ENCODE peak calls at places on chromosomes 16 and 17, in nine cellular contexts. O is esophagus squamous epithelium, C is body of pancreas, H is tibial nerve, P is stomach, V is adrenal gland, J is HCT116, W is breast epithelium, K is transverse colon. Q is an unnamed sample. For H3K4me1 and H3K27me3, the result is how much of the 10 kb centered on the place peaks cover.

GRCh38 chr17:16419074-16419928 is 3.9 kb downstream of the TRPV2 start:
- DNase-seq in O (no peak), C (no peak), H (no peak), P (no peak), V (peak), J (no peak), W (no peak), K (no peak), Q (no peak)

GRCh38 chr16:68646948-68647659 is 2.0 kb downstream of the CDH3 start:
- DNase-seq in O (no peak), C (no peak), H (no peak), P (no peak), V (no peak), J (no peak), W (no peak), K (no peak), Q (no peak)

GRCh38 chr17:50259484-50260324 is 14.6 kb upstream of the TMEM92 start:
- DNase-seq in O (no peak), C (no peak), H (no peak), P (no peak), V (no peak), J (no peak), W (peak), K (no peak), Q (peak)

GRCh38 chr17:39152134-39152884 is 872 bp upstream of the PLXDC1 start:
- DNase-seq in O (no peak), C (no peak), H (peak), P (no peak), V (peak), J (peak), W (no peak), K (peak), Q (no peak)

GRCh38 chr16:6363891-6364607 is 968.6 kb upstream of the RBFOX1 start:
- DNase-seq in O (no peak), C (no peak), H (no peak), P (no peak), V (no peak), J (no peak), W (no peak), K (no peak), Q (no peak)

GRCh38 chr17:50165867-50166517 is at the start of gene SGCA:
- DNase-seq in O (no peak), C (no peak), H (no peak), P (no peak), V (no peak), J (no peak), W (no peak), K (no peak), Q (no peak)

GRCh38 chr17:66829386-66829864 is 5.5 kb upstream of the CACNG5 start:
- DNase-seq in O (no peak), C (peak), H (peak), P (peak), V (peak), J (no peak), W (no peak), K (peak), Q (no peak)

GRCh38 chr16:85935957-85936760 is 37.2 kb downstream of the IRF8 start:
- DNase-seq in O (no peak), C (no peak), H (no peak), P (no peak), V (no peak), J (no peak), W (no peak), K (peak), Q (no peak)

GRCh38 chr17:3033248-3033640 is 30.2 kb downstream of the OR1D5 start:
- DNase-seq in O (no peak), C (peak), H (no peak), P (no peak), V (no peak), J (no peak), W (no peak), K (no peak), Q (peak)

GRCh38 chr16:65657051-65657450 is 535.2 kb upstream of the CDH11 start:
- DNase-seq in O (no peak), C (no peak), H (no peak), P (no peak), V (no peak), J (no peak), W (no peak), K (no peak), Q (no peak)

GRCh38 chr17:58322581-58323419 is 5.8 kb downstream of the TSPOAP1 start:
- DNase-seq in O (no peak), C (no peak), H (no peak), P (no peak), V (no peak), J (no peak), W (no peak), K (no peak), Q (no peak)

GRCh38 chr16:82580293-82580900 is 46.4 kb upstream of the CDH13 start:
- DNase-seq in O (no peak), C (no peak), H (no peak), P (peak), V (no peak), J (peak), W (no peak), K (no peak), Q (no peak)

DNA sequence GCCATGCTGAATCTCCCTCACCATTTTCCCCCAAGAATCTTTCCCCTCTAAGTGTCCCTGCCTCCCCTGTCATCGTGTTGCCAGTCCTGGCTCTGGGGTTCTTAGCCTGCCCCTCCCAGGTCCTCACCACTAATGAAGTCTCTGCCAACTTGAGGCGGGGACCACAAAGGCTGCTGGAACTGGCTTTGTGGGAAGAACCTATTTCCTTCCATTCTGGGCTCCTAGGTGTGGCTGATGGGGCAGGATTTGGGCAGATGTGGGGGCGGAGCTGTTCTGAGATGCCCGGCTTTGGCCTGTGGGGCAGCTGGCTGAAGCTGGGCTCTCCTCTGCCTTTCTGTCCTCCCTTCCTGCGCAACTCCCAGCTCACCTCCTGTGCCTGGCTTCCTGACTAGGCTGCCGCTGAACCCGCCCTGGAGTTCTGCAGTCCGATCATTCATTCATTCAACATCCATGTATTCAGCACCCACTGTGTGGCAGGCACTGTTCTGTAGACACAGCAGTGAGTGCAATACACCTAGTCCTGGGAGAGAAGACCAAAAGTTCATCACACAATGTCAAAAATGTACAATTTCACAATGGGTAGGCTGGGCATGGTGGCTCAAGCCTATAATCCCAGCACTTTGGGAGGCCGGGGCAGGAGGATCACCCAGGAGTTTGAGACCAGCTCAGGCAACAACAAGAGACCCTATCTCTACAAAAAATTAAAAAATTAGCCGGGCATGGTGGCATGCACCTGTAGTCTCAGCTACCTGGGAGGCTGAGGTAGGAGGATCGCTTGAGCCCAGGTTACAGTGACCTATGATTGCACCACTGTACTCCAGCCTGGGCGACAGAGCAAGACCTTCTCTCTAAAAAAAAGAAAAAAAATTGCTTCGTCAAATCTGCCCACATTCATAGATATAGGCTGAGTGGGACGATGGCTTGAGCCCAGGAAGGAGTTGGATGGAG is 1.9 kb upstream of the SNN start:
- DNase-seq in O (no peak), C (no peak), H (no peak), P (no peak), V (no peak), J (no peak), W (no peak), K (no peak), Q (no peak)
- H3K4me1 ChIP-seq in O (half or more), C (under half), H (under half), P (under half), V (under half), J (under half), W (under half), K (under half), Q (under half)

GRCh38 chr17:62994931-62995330 is 28.9 kb downstream of the TANC2 start:
- DNase-seq in O (no peak), C (no peak), H (no peak), P (no peak), V (no peak), J (no peak), W (no peak), K (no peak), Q (no peak)

GRCh38 chr17:62995377-62995885 is 29.4 kb downstream of the TANC2 start:
- DNase-seq in O (no peak), C (no peak), H (no peak), P (peak), V (peak), J (peak), W (no peak), K (peak), Q (no peak)

GRCh38 chr17:62998665-62999393 is 32.8 kb downstream of the TANC2 start:
- DNase-seq in O (no peak), C (no peak), H (no peak), P (no peak), V (no peak), J (no peak), W (no peak), K (no peak), Q (no peak)

GRCh38 chr17:63001689-63002394 is 35.8 kb downstream of the TANC2 start:
- DNase-seq in O (no peak), C (no peak), H (no peak), P (no peak), V (no peak), J (no peak), W (no peak), K (no peak), Q (no peak)

DNA sequence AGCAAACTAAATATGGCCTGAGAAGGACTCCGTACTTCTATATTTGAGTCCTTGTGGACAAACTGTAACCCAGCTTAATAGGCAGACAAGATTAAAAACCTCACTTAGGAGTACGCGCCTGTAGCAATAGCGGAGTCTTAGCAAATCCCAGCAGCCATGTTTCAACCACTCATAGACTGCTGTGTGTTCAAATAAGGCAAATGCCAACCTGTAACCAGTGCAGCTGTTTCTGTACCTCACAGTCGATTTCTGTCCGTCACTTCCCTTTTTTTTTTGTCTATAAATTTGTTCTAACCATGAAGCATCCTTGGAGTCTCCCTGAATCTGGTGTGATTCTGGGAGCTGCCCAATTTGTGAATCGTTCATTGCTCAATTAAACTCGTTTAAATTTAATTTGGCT is 30.2 kb downstream of the TANC2 start:
- DNase-seq in O (no peak), C (no peak), H (no peak), P (no peak), V (no peak), J (no peak), W (no peak), K (no peak), Q (no peak)
- H3K27me3 ChIP-seq in O (under half), C (under half), H (under half), P (under half), V (under half), J (under half), W (under half), K (under half), Q (under half)

DNA sequence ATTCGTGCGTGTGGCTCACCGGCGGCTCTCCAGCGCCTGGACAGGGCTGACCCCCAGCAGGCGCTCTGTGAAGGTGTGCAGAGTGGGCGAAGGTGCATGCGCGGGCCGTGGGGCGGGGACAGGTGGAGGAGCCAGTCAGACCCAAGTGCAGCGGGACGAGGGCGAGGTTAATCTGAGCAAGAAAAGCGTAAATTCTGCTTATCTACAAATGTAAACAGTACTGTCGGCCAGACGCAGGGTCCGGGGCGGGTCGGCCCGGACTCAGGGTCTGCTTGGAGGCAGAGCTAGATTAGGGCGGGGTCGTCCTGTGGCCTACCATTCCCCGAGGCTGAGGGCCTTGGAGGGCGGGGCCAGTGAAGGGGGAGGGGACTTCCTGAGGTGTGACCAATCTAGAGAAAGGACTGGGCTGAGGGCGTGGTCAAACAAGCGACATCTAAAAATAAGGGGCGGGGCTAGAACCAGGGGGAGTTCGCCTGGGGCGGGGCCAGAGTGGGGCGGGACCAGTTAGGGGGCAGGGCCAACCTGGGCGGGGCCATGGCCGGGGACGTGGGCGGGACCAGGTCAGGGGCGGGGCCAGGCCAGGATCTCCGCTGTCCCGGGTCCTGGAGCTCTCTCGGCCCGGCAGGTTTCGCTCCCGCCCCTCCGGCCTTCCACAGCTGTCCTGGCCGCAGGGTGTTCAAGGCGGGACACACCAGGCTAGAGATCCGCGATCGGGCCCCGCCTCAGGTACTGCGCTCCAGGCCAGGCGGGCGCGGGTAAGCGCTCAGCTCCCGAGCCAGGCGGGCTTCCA is at the start of gene SEC14L5:
- DNase-seq in O (peak), C (peak), H (peak), P (peak), V (peak), J (peak), W (peak), K (peak), Q (peak)
- TF ChIP-seq POLR2A in O (no peak), C (peak), H (peak), P (no peak), V (no peak), J (no peak), W (no peak), K (peak), Q (peak)

GRCh38 chr16:23124315-23124714 is 24.9 kb downstream of the USP31 start:
- DNase-seq in O (no peak), C (no peak), H (no peak), P (no peak), V (peak), J (no peak), W (no peak), K (no peak), Q (no peak)

GRCh38 chr16:23122107-23122506 is 27.1 kb downstream of the USP31 start:
- DNase-seq in O (no peak), C (no peak), H (no peak), P (no peak), V (no peak), J (no peak), W (no peak), K (no peak), Q (no peak)

GRCh38 chr16:23120562-23120961 is 28.7 kb downstream of the USP31 start:
- DNase-seq in O (no peak), C (no peak), H (no peak), P (no peak), V (no peak), J (no peak), W (no peak), K (no peak), Q (no peak)

GRCh38 chr16:23121024-23121423 is 28.2 kb downstream of the USP31 start:
- DNase-seq in O (no peak), C (no peak), H (no peak), P (no peak), V (no peak), J (no peak), W (no peak), K (no peak), Q (no peak)

GRCh38 chr16:23119570-23119969 is 29.7 kb downstream of the USP31 start:
- DNase-seq in O (no peak), C (no peak), H (no peak), P (no peak), V (no peak), J (no peak), W (no peak), K (no peak), Q (no peak)
- H3K4me1 ChIP-seq in O (half or more), C (under half), H (under half), P (under half), V (under half), J (under half), W (under half), K (under half), Q (under half)

GRCh38 chr16:3046506-3047386 is at the start of gene MMP25:
- DNase-seq in O (no peak), C (no peak), H (no peak), P (no peak), V (no peak), J (no peak), W (no peak), K (no peak), Q (no peak)
- H3K27me3 ChIP-seq in O (half or more), C (under half), H (under half), P (half or more), V (half or more), J (under half), W (half or more), K (half or more), Q (under half)

DNA sequence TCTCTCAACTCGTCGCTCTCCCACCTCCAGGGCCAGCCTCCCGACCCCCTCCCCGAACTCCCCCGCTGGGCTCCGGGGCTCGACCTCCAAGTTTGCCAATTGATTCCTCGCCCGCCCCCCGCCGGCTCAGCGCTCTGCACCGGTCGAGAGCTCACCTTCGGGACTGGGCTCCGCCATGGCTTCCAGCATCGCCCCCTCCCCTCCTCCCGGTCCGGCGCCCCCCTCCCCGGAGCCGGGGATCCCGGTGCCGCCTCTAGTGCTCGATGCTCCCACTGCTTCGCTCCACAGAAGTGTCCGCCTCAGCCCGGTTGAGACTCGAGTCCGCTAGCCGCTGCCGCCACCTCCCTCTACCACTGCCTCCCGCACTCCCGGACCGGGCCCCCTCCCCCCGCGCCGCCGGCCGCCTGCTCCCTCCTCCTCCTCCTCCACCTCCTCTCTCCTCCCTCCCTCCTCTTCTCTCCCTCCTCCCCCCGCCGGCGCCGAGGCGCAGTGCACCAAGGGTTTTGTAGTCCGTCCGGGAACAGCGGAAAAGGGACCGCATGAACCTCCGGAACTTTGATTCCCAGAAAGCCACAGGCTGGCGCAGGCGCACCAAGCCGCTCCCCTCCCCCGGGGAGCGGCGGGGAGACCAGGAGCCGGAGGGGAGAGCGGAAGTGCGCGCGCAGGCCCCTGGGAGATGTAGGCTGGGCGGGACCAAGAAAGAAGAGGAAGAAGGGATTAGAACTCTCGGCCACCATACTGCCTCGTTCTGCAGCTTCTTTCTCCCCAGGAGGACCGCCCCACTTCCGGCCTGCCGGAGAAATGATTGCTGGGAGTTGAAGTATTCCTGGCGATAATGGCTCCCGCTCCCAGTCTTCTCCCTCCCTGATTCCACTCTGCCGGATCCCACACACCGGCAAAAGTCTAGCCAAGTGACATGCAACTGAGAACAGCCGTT is at the start of gene PHF23:
- DNase-seq in O (peak), C (peak), H (peak), P (peak), V (peak), J (peak), W (peak), K (peak), Q (peak)
- TF ChIP-seq POLR2A in O (peak), C (peak), H (peak), P (no peak), V (peak), J (no peak), W (peak), K (peak), Q (peak)

DNA sequence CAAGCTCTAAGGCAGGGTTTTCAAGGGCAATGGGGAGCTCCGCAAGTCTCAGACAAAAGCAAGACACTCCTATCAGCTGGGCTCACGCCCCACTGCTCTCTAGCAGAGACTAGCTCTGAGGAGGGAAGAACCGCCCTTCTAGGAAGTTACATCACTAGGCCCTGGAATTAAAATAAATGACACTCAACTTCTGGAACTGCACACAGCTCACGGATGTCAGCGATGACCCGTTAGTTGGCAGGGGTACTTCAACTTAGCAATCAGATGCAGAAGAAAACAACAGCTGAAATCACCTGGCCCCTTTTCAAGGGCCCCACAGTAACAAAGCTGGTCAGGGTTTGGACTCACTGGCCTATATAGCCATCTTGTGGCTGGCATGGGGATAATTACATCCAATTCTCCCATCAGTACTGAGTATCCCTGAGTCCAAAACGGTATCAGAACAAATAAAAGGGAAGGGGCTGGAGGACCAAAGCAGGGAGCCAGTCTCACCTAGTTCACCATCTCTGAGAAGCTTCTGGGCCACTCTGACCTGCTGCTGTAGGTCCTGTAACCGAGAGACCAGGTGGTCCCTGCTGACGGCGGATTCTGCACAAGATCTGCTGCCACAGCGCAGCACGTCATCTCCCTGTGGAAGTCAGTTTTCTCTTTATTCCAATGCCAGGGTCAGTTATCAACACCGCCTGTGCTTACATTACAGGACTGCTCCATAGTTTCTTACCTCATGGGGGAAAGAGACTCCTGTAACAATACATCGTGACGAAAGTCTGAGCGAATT is 22.2 kb downstream of the SERPINF1 start:
- DNase-seq in O (no peak), C (peak), H (peak), P (peak), V (peak), J (peak), W (no peak), K (peak), Q (no peak)
- H3K4me1 ChIP-seq in O (half or more), C (under half), H (half or more), P (half or more), V (under half), J (under half), W (under half), K (under half), Q (under half)

Q was measured in Peyer's patch.